ENCODE peak calls at places on chromosomes 3 and 15, in eight cellular contexts. One of them, this sample, is unnamed.

GRCh38 chr3:10744098-10744465 is 71.9 kb upstream of the SLC6A11 start:
- DNase-seq in CD8-positive, alpha-beta T cell: no peak
- DNase-seq in endothelial cell of umbilical vein: no peak
- DNase-seq in mesendoderm: peak; percentile 54
- DNase-seq in cardiac muscle cell: no peak
- DNase-seq in GM23248: peak; percentile 8
- DNase-seq in heart left ventricle: no peak
- DNase-seq in GM23338: peak; percentile 47
- DNase-seq in this sample: no peak

GRCh38 chr3:170054204-170054603 is 16.4 kb downstream of the GPR160 start:
- DNase-seq in CD8-positive, alpha-beta T cell: no peak
- DNase-seq in endothelial cell of umbilical vein: peak; percentile 25
- DNase-seq in mesendoderm: peak; percentile 27
- DNase-seq in cardiac muscle cell: no peak
- DNase-seq in GM23248: no peak
- DNase-seq in heart left ventricle: no peak
- DNase-seq in GM23338: peak; percentile 30
- DNase-seq in this sample: no peak

GRCh38 chr3:36893137-36893557 is 51.7 kb downstream of the TRANK1 start:
- DNase-seq in CD8-positive, alpha-beta T cell: no peak
- DNase-seq in endothelial cell of umbilical vein: peak; percentile 62
- DNase-seq in mesendoderm: peak; percentile 98
- DNase-seq in cardiac muscle cell: peak; percentile 90
- DNase-seq in GM23248: peak; percentile 70
- DNase-seq in heart left ventricle: peak; percentile 49
- DNase-seq in GM23338: peak; percentile 40
- DNase-seq in this sample: no peak

GRCh38 chr15:74869726-74870407 is 3.3 kb downstream of the SCAMP2 start:
- DNase-seq in CD8-positive, alpha-beta T cell: no peak
- DNase-seq in endothelial cell of umbilical vein: peak; percentile 43
- DNase-seq in mesendoderm: no peak
- DNase-seq in cardiac muscle cell: peak; percentile 73
- DNase-seq in GM23248: peak; percentile 29
- DNase-seq in heart left ventricle: peak; percentile 83
- DNase-seq in GM23338: no peak
- DNase-seq in this sample: peak; percentile 39

GRCh38 chr15:84731774-84732173 is 15.8 kb upstream of the SEC11A start:
- DNase-seq in CD8-positive, alpha-beta T cell: no peak
- DNase-seq in endothelial cell of umbilical vein: no peak
- DNase-seq in mesendoderm: no peak
- DNase-seq in cardiac muscle cell: peak; percentile 84
- DNase-seq in GM23248: peak; percentile 75
- DNase-seq in heart left ventricle: no peak
- DNase-seq in GM23338: no peak
- DNase-seq in this sample: no peak

GRCh38 chr3:70716832-70717231 is 404.4 kb upstream of the MDFIC2 start:
- DNase-seq in CD8-positive, alpha-beta T cell: no peak
- DNase-seq in endothelial cell of umbilical vein: peak; percentile 86
- DNase-seq in mesendoderm: no peak
- DNase-seq in cardiac muscle cell: peak; percentile 71
- DNase-seq in GM23248: peak; percentile 67
- DNase-seq in heart left ventricle: peak; percentile 33
- DNase-seq in GM23338: no peak
- DNase-seq in this sample: peak; percentile 17

GRCh38 chr3:115503386-115503785 is 119.9 kb upstream of the GAP43 start:
- DNase-seq in CD8-positive, alpha-beta T cell: no peak
- DNase-seq in endothelial cell of umbilical vein: no peak
- DNase-seq in mesendoderm: no peak
- DNase-seq in cardiac muscle cell: peak; percentile 61
- DNase-seq in GM23248: no peak
- DNase-seq in heart left ventricle: no peak
- DNase-seq in GM23338: no peak
- DNase-seq in this sample: no peak

GRCh38 chr3:22594990-22595389 is 608.1 kb upstream of the UBE2E2 start:
- DNase-seq in CD8-positive, alpha-beta T cell: no peak
- DNase-seq in endothelial cell of umbilical vein: no peak
- DNase-seq in mesendoderm: no peak
- DNase-seq in cardiac muscle cell: no peak
- DNase-seq in GM23248: no peak
- DNase-seq in heart left ventricle: no peak
- DNase-seq in GM23338: no peak
- DNase-seq in this sample: no peak

GRCh38 chr15:52010633-52011595 is 8.1 kb upstream of the MAPK6 start:
- DNase-seq in CD8-positive, alpha-beta T cell: no peak
- DNase-seq in endothelial cell of umbilical vein: no peak
- DNase-seq in mesendoderm: no peak
- DNase-seq in cardiac muscle cell: peak; percentile 82
- DNase-seq in GM23248: peak; percentile 95
- DNase-seq in heart left ventricle: no peak
- DNase-seq in GM23338: no peak
- DNase-seq in this sample: peak; percentile 27

GRCh38 chr3:81749285-81749684 is 12.2 kb downstream of the GBE1 start:
- DNase-seq in CD8-positive, alpha-beta T cell: no peak
- DNase-seq in endothelial cell of umbilical vein: no peak
- DNase-seq in mesendoderm: peak; percentile 48
- DNase-seq in cardiac muscle cell: peak; percentile 67
- DNase-seq in GM23248: no peak
- DNase-seq in heart left ventricle: no peak
- DNase-seq in GM23338: peak; percentile 44
- DNase-seq in this sample: no peak

GRCh38 chr15:41578736-41579383 is 19.8 kb downstream of the TYRO3 start:
- DNase-seq in CD8-positive, alpha-beta T cell: no peak
- DNase-seq in endothelial cell of umbilical vein: no peak
- DNase-seq in mesendoderm: no peak
- DNase-seq in cardiac muscle cell: no peak
- DNase-seq in GM23248: no peak
- DNase-seq in heart left ventricle: no peak
- DNase-seq in GM23338: no peak
- DNase-seq in this sample: no peak

GRCh38 chr15:101615986-101616848 is 36.0 kb downstream of the TM2D3 start:
- DNase-seq in CD8-positive, alpha-beta T cell: no peak
- DNase-seq in endothelial cell of umbilical vein: peak; percentile 11
- DNase-seq in mesendoderm: peak; percentile 90
- DNase-seq in cardiac muscle cell: peak; percentile 88
- DNase-seq in GM23248: peak; percentile 93
- DNase-seq in heart left ventricle: peak; percentile 87
- DNase-seq in GM23338: peak; percentile 88
- DNase-seq in this sample: peak; percentile 76

GRCh38 chr15:42163947-42164550 is 7.6 kb upstream of the PLA2G4F start:
- DNase-seq in CD8-positive, alpha-beta T cell: no peak
- DNase-seq in endothelial cell of umbilical vein: no peak
- DNase-seq in mesendoderm: no peak
- DNase-seq in cardiac muscle cell: no peak
- DNase-seq in GM23248: no peak
- DNase-seq in heart left ventricle: no peak
- DNase-seq in GM23338: no peak
- DNase-seq in this sample: no peak

GRCh38 chr15:35271371-35272043 is 186.4 kb upstream of the NANOGP8 start:
- DNase-seq in CD8-positive, alpha-beta T cell: no peak
- DNase-seq in endothelial cell of umbilical vein: no peak
- DNase-seq in mesendoderm: no peak
- DNase-seq in cardiac muscle cell: no peak
- DNase-seq in GM23248: peak; percentile 49
- DNase-seq in heart left ventricle: no peak
- DNase-seq in GM23338: no peak
- DNase-seq in this sample: no peak

GRCh38 chr3:126180477-126181397 is at the start of gene ALDH1L1:
- DNase-seq in CD8-positive, alpha-beta T cell: no peak
- DNase-seq in endothelial cell of umbilical vein: no peak
- DNase-seq in mesendoderm: peak; percentile 86
- DNase-seq in cardiac muscle cell: peak; percentile 93
- DNase-seq in GM23248: peak; percentile 13
- DNase-seq in heart left ventricle: peak; percentile 90
- DNase-seq in GM23338: peak; percentile 75
- DNase-seq in this sample: peak; percentile 95

GRCh38 chr15:68494573-68495105 is 62.7 kb upstream of the ITGA11 start:
- DNase-seq in CD8-positive, alpha-beta T cell: no peak
- DNase-seq in endothelial cell of umbilical vein: no peak
- DNase-seq in mesendoderm: no peak
- DNase-seq in cardiac muscle cell: no peak
- DNase-seq in GM23248: no peak
- DNase-seq in heart left ventricle: no peak
- DNase-seq in GM23338: no peak
- DNase-seq in this sample: no peak

GRCh38 chr3:119234610-119235009 is 6.1 kb downstream of the B4GALT4 start:
- DNase-seq in CD8-positive, alpha-beta T cell: no peak
- DNase-seq in endothelial cell of umbilical vein: no peak
- DNase-seq in mesendoderm: no peak
- DNase-seq in cardiac muscle cell: no peak
- DNase-seq in GM23248: peak; percentile 18
- DNase-seq in heart left ventricle: no peak
- DNase-seq in GM23338: no peak
- DNase-seq in this sample: no peak

GRCh38 chr15:48602358-48603122 is 43.0 kb downstream of the FBN1 start:
- DNase-seq in CD8-positive, alpha-beta T cell: no peak
- DNase-seq in endothelial cell of umbilical vein: peak; percentile 91
- DNase-seq in mesendoderm: peak; percentile 91
- DNase-seq in cardiac muscle cell: peak; percentile 90
- DNase-seq in GM23248: peak; percentile 81
- DNase-seq in heart left ventricle: no peak
- DNase-seq in GM23338: peak; percentile 8
- DNase-seq in this sample: no peak

GRCh38 chr3:3552741-3553140 is 246.5 kb upstream of the LRRN1 start:
- DNase-seq in CD8-positive, alpha-beta T cell: no peak
- DNase-seq in endothelial cell of umbilical vein: no peak
- DNase-seq in mesendoderm: no peak
- DNase-seq in cardiac muscle cell: no peak
- DNase-seq in GM23248: no peak
- DNase-seq in heart left ventricle: no peak
- DNase-seq in GM23338: no peak
- DNase-seq in this sample: no peak

GRCh38 chr3:137612293-137612692 is 151.8 kb upstream of the SOX14 start:
- DNase-seq in CD8-positive, alpha-beta T cell: no peak
- DNase-seq in endothelial cell of umbilical vein: no peak
- DNase-seq in mesendoderm: peak; percentile 91
- DNase-seq in cardiac muscle cell: no peak
- DNase-seq in GM23248: no peak
- DNase-seq in heart left ventricle: no peak
- DNase-seq in GM23338: peak; percentile 91
- DNase-seq in this sample: no peak

GRCh38 chr15:77027697-77028450 is 32.9 kb downstream of the PSTPIP1 start:
- DNase-seq in CD8-positive, alpha-beta T cell: no peak
- DNase-seq in endothelial cell of umbilical vein: peak; percentile 18
- DNase-seq in mesendoderm: peak; percentile 43
- DNase-seq in cardiac muscle cell: peak; percentile 37
- DNase-seq in GM23248: no peak
- DNase-seq in heart left ventricle: peak; percentile 32
- DNase-seq in GM23338: peak; percentile 69
- DNase-seq in this sample: no peak

GRCh38 chr3:139948898-139949297 is 13.9 kb downstream of the CLSTN2 start:
- DNase-seq in CD8-positive, alpha-beta T cell: no peak
- DNase-seq in endothelial cell of umbilical vein: no peak
- DNase-seq in mesendoderm: no peak
- DNase-seq in cardiac muscle cell: no peak
- DNase-seq in GM23248: no peak
- DNase-seq in heart left ventricle: no peak
- DNase-seq in GM23338: no peak
- DNase-seq in this sample: no peak
- H3K4me3 ChIP-seq in CD8-positive, alpha-beta T cell: no peak overlapping the region
- H3K4me3 ChIP-seq in endothelial cell of umbilical vein: no peak overlapping the region
- H3K4me3 ChIP-seq in mesendoderm: no peak overlapping the region
- H3K4me3 ChIP-seq in cardiac muscle cell: no peak overlapping the region
- H3K4me3 ChIP-seq in GM23248: no peak overlapping the region
- H3K4me3 ChIP-seq in heart left ventricle: no peak overlapping the region
- H3K4me3 ChIP-seq in GM23338: no peak overlapping the region
- H3K4me3 ChIP-seq in this sample: no peak overlapping the region

GRCh38 chr3:184544513-184544861 is 17.1 kb upstream of the EPHB3 start:
- DNase-seq in CD8-positive, alpha-beta T cell: no peak
- DNase-seq in endothelial cell of umbilical vein: no peak
- DNase-seq in mesendoderm: no peak
- DNase-seq in cardiac muscle cell: no peak
- DNase-seq in GM23248: no peak
- DNase-seq in heart left ventricle: no peak
- DNase-seq in GM23338: no peak
- DNase-seq in this sample: no peak
- H3K27me3 ChIP-seq in CD8-positive, alpha-beta T cell: no peaks in the 10 kb centered on the region
- H3K27me3 ChIP-seq in endothelial cell of umbilical vein: peaks cover 4% of the 10 kb centered on the region
- H3K27me3 ChIP-seq in mesendoderm: no peaks in the 10 kb centered on the region
- H3K27me3 ChIP-seq in cardiac muscle cell: peaks cover 4% of the 10 kb centered on the region
- H3K27me3 ChIP-seq in GM23248: peaks cover 37% of the 10 kb centered on the region
- H3K27me3 ChIP-seq in heart left ventricle: peaks cover 8% of the 10 kb centered on the region
- H3K27me3 ChIP-seq in GM23338: no peaks in the 10 kb centered on the region
- H3K27me3 ChIP-seq in this sample: no peaks in the 10 kb centered on the region

GRCh38 chr3:66481071-66482001 is 19.5 kb downstream of the LRIG1 start:
- DNase-seq in CD8-positive, alpha-beta T cell: no peak
- DNase-seq in endothelial cell of umbilical vein: no peak
- DNase-seq in mesendoderm: no peak
- DNase-seq in cardiac muscle cell: no peak
- DNase-seq in GM23248: no peak
- DNase-seq in heart left ventricle: no peak
- DNase-seq in GM23338: no peak
- DNase-seq in this sample: peak; percentile 80
- H3K4me1 ChIP-seq in CD8-positive, alpha-beta T cell: peaks cover 32% of the 10 kb centered on the region
- H3K4me1 ChIP-seq in endothelial cell of umbilical vein: peaks cover 38% of the 10 kb centered on the region
- H3K4me1 ChIP-seq in mesendoderm: peaks cover 29% of the 10 kb centered on the region
- H3K4me1 ChIP-seq in cardiac muscle cell: peaks cover 56% of the 10 kb centered on the region
- H3K4me1 ChIP-seq in GM23248: peaks cover 30% of the 10 kb centered on the region
- H3K4me1 ChIP-seq in heart left ventricle: peaks cover 96% of the 10 kb centered on the region
- H3K4me1 ChIP-seq in GM23338: peaks cover 100% of the 10 kb centered on the region
- H3K4me1 ChIP-seq in this sample: peaks cover 100% of the 10 kb centered on the region

GRCh38 chr3:107112356-107112755 is 264.9 kb upstream of the CCDC54 start:
- DNase-seq in CD8-positive, alpha-beta T cell: no peak
- DNase-seq in endothelial cell of umbilical vein: no peak
- DNase-seq in mesendoderm: no peak
- DNase-seq in cardiac muscle cell: no peak
- DNase-seq in GM23248: no peak
- DNase-seq in heart left ventricle: no peak
- DNase-seq in GM23338: no peak
- DNase-seq in this sample: no peak

GRCh38 chr3:107116251-107116650 is 261.0 kb upstream of the CCDC54 start:
- DNase-seq in CD8-positive, alpha-beta T cell: no peak
- DNase-seq in endothelial cell of umbilical vein: no peak
- DNase-seq in mesendoderm: no peak
- DNase-seq in cardiac muscle cell: no peak
- DNase-seq in GM23248: no peak
- DNase-seq in heart left ventricle: no peak
- DNase-seq in GM23338: no peak
- DNase-seq in this sample: no peak

GRCh38 chr3:107117156-107117555 is 260.1 kb upstream of the CCDC54 start:
- DNase-seq in CD8-positive, alpha-beta T cell: no peak
- DNase-seq in endothelial cell of umbilical vein: no peak
- DNase-seq in mesendoderm: no peak
- DNase-seq in cardiac muscle cell: no peak
- DNase-seq in GM23248: no peak
- DNase-seq in heart left ventricle: no peak
- DNase-seq in GM23338: no peak
- DNase-seq in this sample: no peak

GRCh38 chr3:107117922-107118576 is 259.2 kb upstream of the CCDC54 start:
- DNase-seq in CD8-positive, alpha-beta T cell: no peak
- DNase-seq in endothelial cell of umbilical vein: peak; percentile 60
- DNase-seq in mesendoderm: peak; percentile 80
- DNase-seq in cardiac muscle cell: peak; percentile 90
- DNase-seq in GM23248: peak; percentile 89
- DNase-seq in heart left ventricle: peak; percentile 36
- DNase-seq in GM23338: peak; percentile 86
- DNase-seq in this sample: no peak
- H3K4me3 ChIP-seq in CD8-positive, alpha-beta T cell: no peak overlapping the region
- H3K4me3 ChIP-seq in endothelial cell of umbilical vein: no peak overlapping the region
- H3K4me3 ChIP-seq in mesendoderm: no peak overlapping the region
- H3K4me3 ChIP-seq in cardiac muscle cell: no peak overlapping the region
- H3K4me3 ChIP-seq in GM23248: no peak overlapping the region
- H3K4me3 ChIP-seq in heart left ventricle: no peak overlapping the region
- H3K4me3 ChIP-seq in GM23338: no peak overlapping the region
- H3K4me3 ChIP-seq in this sample: no peak overlapping the region